ENCODE peak calls at places on chromosomes 3 and 15, in seven cellular contexts. M is Panc1; Z is mammary epithelial cell; G is CD8-positive, alpha-beta T cell; J is iPS DF 6.9; Q is uterus; F is neural progenitor cell. Y is an unnamed sample. For H3K36me3, the result is how much of the 10 kb centered on the place peaks cover.

GRCh38 chr15:88465633-88466219 is 1.5 kb downstream of the MRPL46 start:
- DNase-seq in M (no peak), Z (peak), G (no peak), J (no peak), Q (no peak), F (no peak), Y (peak)

GRCh38 chr3:31668258-31668657 is 135.5 kb downstream of the STT3B start:
- DNase-seq in M (no peak), Z (peak), G (no peak), J (no peak), Q (no peak), F (no peak), Y (no peak)

GRCh38 chr15:67290319-67290718 is 35.7 kb downstream of the IQCH start:
- DNase-seq in M (no peak), Z (peak), G (no peak), J (no peak), Q (no peak), F (no peak), Y (no peak)

GRCh38 chr3:129890891-129891290 is 2.6 kb downstream of the TMCC1 start:
- DNase-seq in M (no peak), Z (no peak), G (no peak), J (no peak), Q (no peak), F (no peak), Y (no peak)

GRCh38 chr15:27398631-27399030 is 427.6 kb downstream of the GABRG3 start:
- DNase-seq in M (no peak), Z (no peak), G (no peak), J (no peak), Q (no peak), F (no peak), Y (no peak)

GRCh38 chr3:42473083-42473932 is 29.1 kb upstream of the VIPR1 start:
- DNase-seq in M (no peak), Z (peak), G (no peak), J (no peak), Q (no peak), F (no peak), Y (no peak)

GRCh38 chr3:58074126-58074715 is 66.0 kb downstream of the FLNB start:
- DNase-seq in M (no peak), Z (no peak), G (no peak), J (no peak), Q (no peak), F (no peak), Y (no peak)

GRCh38 chr15:99729920-99730319 is 3.3 kb downstream of the LYSMD4 start:
- DNase-seq in M (peak), Z (peak), G (no peak), J (no peak), Q (peak), F (peak), Y (no peak)

GRCh38 chr3:158748237-158748828 is 16.1 kb upstream of the RARRES1 start:
- DNase-seq in M (no peak), Z (no peak), G (no peak), J (no peak), Q (no peak), F (no peak), Y (no peak)

GRCh38 chr15:49688135-49688790 is 67.4 kb downstream of the DTWD1 start:
- DNase-seq in M (no peak), Z (no peak), G (no peak), J (no peak), Q (no peak), F (no peak), Y (no peak)

GRCh38 chr15:66611257-66612053 is 45.7 kb upstream of the LCTL start:
- DNase-seq in M (no peak), Z (no peak), G (no peak), J (no peak), Q (no peak), F (no peak), Y (no peak)

GRCh38 chr15:81092559-81092902 is 41.5 kb upstream of the CFAP161 start:
- DNase-seq in M (no peak), Z (no peak), G (no peak), J (no peak), Q (peak), F (no peak), Y (peak)

GRCh38 chr15:30943654-30944335 is 40.1 kb downstream of the FAN1 start:
- DNase-seq in M (no peak), Z (no peak), G (no peak), J (no peak), Q (no peak), F (no peak), Y (no peak)

GRCh38 chr3:182063742-182064141 is 352.0 kb downstream of the SOX2 start:
- DNase-seq in M (no peak), Z (peak), G (no peak), J (no peak), Q (no peak), F (no peak), Y (no peak)

GRCh38 chr15:84915011-84915958 is 30.8 kb downstream of the SLC28A1 start:
- DNase-seq in M (no peak), Z (peak), G (peak), J (no peak), Q (peak), F (no peak), Y (peak)

GRCh38 chr3:182258538-182259177 is 534.6 kb upstream of the ATP11B start:
- DNase-seq in M (peak), Z (peak), G (no peak), J (no peak), Q (no peak), F (peak), Y (no peak)

DNA sequence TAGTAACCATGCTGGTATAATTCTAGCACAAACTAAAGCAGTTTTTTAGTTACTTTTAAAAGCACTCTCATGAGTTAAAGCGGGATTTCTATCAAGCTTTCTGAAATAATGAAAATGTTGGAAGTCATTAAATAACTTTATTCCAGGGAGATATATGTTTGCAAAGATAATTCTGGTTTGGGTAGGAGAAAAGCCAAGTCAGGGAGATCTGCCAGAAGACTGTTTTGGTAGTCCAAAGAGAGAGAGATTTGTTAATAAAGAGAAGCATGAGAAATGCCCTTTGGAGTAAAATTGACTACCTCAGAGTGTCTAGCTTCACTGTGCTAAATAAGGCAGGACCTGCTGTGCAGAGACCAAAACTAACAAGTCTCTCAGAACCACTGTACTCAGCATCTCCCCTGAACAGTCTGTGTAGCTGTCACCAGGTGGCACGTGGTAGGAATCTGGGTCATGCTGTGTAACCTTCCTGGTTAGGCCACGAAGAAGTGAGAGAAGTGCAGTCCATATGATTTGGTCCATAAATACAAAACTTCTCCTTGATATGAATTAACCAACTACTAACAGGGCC is 31.6 kb upstream of the SLC35G2 start:
- DNase-seq in M (no peak), Z (no peak), G (peak), J (no peak), Q (no peak), F (no peak), Y (peak)
- H3K36me3 ChIP-seq in M (under half), Z (under half), G (under half), J (under half), Q (under half), F (under half), Y (under half)

DNA sequence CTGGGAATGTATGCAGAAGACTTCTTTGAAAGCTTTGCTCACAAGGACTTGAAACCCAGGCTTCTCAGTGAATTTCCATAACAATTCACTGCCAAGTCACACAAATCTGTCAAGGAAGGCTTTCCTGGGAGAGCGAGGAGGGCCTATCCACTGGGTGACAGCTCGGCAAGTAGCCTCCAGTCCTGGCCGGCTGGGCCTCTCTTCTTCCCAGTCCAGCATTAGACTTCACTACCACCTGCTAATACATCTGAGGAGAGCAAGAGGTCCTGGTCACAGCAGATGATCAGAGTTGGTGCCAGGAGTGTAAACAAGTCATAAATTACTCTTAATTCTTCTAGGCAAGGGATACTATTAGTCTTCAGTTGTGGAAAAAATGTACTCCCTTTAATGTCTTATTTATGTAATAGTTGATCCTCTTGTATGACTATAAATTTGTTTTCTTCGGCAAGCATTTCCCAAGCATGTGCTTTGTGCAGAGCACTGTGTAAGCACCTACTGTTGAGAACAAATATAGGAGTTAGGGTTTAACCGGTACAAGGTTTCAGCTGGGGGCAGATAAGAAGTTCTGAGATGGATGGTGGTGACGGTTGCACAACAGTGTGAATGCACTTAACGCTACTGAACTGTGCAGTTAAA is 162.9 kb downstream of the VGLL4 start:
- DNase-seq in M (no peak), Z (no peak), G (no peak), J (peak), Q (peak), F (no peak), Y (peak)
- H3K27ac ChIP-seq in M (peak), Z (no peak), G (no peak), J (no peak), Q (peak), F (no peak), Y (peak)

DNA sequence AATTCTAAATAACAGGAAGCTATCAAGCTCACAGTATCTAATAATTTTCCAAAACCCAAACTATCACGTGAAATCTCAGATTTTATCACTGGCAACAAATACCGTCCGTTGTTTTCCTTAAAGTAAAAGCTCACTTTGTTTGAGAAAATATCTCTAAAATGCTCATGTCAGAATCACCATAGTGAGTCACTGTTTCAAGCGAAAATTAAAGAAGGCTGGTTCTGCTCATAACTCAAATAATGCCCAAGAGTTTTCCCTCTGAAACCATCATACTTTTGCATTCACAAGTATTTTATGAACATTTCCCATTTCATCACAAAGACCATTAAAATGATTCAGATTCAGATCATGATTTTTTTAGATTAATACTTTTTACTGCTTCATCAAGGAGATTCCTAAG is 50.6 kb downstream of the TBL1XR1 start:
- DNase-seq in M (no peak), Z (no peak), G (no peak), J (no peak), Q (no peak), F (no peak), Y (no peak)
- H3K36me3 ChIP-seq in M (under half), Z (under half), G (under half), J (under half), Q (under half), F (under half), Y (under half)

DNA sequence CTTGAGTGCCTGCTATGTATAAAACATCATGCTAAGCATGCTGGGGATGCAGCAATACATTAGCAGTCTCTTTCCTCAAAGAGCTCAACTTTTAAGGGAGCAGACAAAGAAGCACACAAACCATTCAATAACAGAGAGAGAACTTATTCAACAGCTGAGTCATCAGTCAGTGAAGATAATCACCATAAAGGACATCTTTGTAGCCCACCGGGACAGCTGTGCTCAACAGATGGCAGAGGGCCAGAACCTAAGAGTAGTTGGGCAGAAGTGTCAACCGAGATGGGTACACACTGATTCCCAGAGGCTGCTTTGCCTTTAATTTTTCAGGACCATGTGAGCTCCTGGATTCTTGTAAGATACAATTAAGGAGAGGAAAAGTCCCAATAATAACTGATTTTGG is 4.2 kb upstream of the RAB8B start:
- DNase-seq in M (no peak), Z (peak), G (no peak), J (no peak), Q (no peak), F (no peak), Y (no peak)
- H3K27ac ChIP-seq in M (no peak), Z (no peak), G (no peak), J (no peak), Q (no peak), F (no peak), Y (no peak)

GRCh38 chr3:12496453-12496761 is 12.1 kb downstream of the TSEN2 start:
- DNase-seq in M (no peak), Z (no peak), G (no peak), J (no peak), Q (no peak), F (no peak), Y (no peak)
- H3K36me3 ChIP-seq in M (under half), Z (under half), G (under half), J (under half), Q (under half), F (under half), Y (half or more)

GRCh38 chr3:71658131-71658530 is 67.1 kb downstream of the EIF4E3 start:
- DNase-seq in M (no peak), Z (peak), G (no peak), J (no peak), Q (peak), F (no peak), Y (peak)
- H3K27ac ChIP-seq in M (no peak), Z (peak), G (no peak), J (no peak), Q (peak), F (no peak), Y (peak)

DNA sequence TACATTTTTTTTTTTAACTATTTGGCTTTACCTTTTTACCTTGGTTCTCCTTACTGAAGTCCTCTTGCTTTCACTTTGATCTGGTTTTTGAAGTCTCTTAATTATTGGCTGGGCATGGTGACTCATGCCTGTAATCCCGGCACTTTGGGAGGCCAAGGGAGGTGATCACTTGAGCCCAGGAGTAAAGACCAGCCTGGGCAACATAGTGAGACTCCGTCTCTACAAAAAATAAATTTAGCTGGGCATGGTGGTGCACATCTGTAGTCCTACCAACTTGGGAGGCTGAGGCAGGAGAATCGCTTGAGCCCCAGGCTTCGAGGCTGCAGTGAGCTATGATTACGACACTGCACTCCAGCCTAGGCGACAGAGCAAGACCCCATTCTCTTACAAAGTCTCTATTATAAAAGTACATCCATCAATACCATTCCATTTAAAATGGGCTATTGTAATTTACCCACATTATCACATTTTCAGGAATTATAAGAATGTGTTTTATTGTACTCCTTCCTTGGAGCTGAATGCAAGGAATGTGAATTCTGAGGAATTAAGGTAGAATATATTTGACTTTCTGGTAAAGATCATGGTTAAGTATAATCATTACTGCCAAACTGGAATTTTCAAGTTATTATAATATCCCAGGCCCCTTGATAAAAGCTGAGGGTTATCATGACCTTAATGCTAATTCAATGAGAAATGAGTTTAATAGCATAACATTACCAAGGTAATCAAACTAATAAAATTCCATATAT is 49.0 kb downstream of the MSL2 start:
- DNase-seq in M (no peak), Z (no peak), G (no peak), J (no peak), Q (no peak), F (no peak), Y (no peak)
- H3K36me3 ChIP-seq in M (under half), Z (under half), G (under half), J (under half), Q (under half), F (under half), Y (under half)

DNA sequence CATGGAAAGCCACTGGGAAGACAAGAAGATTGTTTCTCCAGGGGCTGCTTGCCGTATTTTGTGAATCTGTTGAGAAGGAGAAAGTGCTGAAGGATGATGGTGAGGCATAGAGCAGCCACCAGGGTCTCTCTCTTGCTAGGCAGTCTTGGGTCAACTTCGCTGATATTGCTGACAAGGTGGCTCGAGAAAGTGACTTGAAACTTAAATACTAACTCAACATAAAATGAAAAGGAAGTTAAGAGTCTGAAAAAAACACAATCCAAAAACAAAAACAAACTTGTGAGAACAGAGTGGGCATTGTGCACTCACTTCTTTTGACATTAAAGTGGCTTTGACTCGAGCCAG is 90.1 kb downstream of the CHST2 start:
- DNase-seq in M (no peak), Z (no peak), G (no peak), J (no peak), Q (no peak), F (no peak), Y (no peak)
- H3K27ac ChIP-seq in M (no peak), Z (no peak), G (no peak), J (no peak), Q (no peak), F (no peak), Y (no peak)

GRCh38 chr3:193714523-193715137 is 121.6 kb downstream of the OPA1 start:
- DNase-seq in M (no peak), Z (no peak), G (no peak), J (no peak), Q (no peak), F (no peak), Y (no peak)
- H3K36me3 ChIP-seq in M (under half), Z (under half), G (under half), J (under half), Q (under half), F (under half), Y (under half)

GRCh38 chr15:91022832-91023129 is 387 bp upstream of the VPS33B start:
- DNase-seq in M (no peak), Z (no peak), G (no peak), J (no peak), Q (no peak), F (no peak), Y (no peak)

GRCh38 chr15:91022075-91022831 is at the start of gene VPS33B:
- DNase-seq in M (peak), Z (peak), G (peak), J (peak), Q (peak), F (peak), Y (peak)

GRCh38 chr15:91018178-91018577 is 4.2 kb downstream of the VPS33B start:
- DNase-seq in M (no peak), Z (no peak), G (no peak), J (no peak), Q (no peak), F (no peak), Y (no peak)

GRCh38 chr15:91023720-91024119 is 1.3 kb upstream of the VPS33B start:
- DNase-seq in M (no peak), Z (no peak), G (no peak), J (no peak), Q (no peak), F (no peak), Y (no peak)

DNA sequence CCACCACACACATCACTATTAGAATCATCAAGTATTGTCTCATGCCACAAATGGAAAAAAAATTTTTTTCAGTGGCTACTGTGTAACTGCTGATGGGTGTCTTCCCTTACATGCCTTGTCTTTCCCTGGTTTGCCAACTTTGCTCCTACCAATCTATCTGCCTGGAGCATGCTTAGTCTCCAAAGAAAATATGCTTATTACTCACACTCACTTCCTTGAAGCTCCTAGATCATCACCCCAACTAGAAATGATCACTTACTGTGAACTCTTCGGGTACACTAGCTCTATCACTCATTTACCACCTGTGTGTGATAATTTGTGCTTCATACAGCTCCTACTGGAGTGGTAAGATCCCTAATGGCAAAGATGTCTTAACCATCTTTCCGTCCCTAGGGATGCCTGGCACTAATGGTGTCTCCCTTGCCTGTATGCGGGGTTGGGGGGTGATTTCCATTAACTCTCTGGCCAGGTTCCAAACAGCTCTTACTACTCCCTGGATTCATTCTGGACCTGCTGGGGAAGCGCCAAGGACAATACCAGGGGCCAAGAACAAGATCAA is 799 bp downstream of the VPS33B start:
- DNase-seq in M (no peak), Z (peak), G (no peak), J (no peak), Q (no peak), F (no peak), Y (no peak)
- H3K27ac ChIP-seq in M (peak), Z (peak), G (peak), J (no peak), Q (peak), F (no peak), Y (no peak)

Y was measured in gastrocnemius medialis.